ENCODE peak calls at places on chromosomes 6 and 20, in ten cellular contexts. One of them, this sample, is unnamed.
A peak's percentile ranks its signal among the peaks of the same experiment; 100 is the strongest.

GRCh38 chr20:1277529-1278322 is 11.6 kb downstream of the SNPH start:
- DNase-seq in CD8-positive, alpha-beta T cell: no peak
- DNase-seq in HCT116: no peak
- DNase-seq in psoas muscle: no peak
- DNase-seq in esophagus squamous epithelium: no peak
- DNase-seq in CD4-positive, alpha-beta T cell: no peak
- DNase-seq in CD4-positive, CD25-positive, alpha-beta regulatory T cell: no peak
- DNase-seq in AG04450: no peak
- DNase-seq in naive thymus-derived CD4-positive, alpha-beta T cell: no peak
- DNase-seq in CD8-positive, alpha-beta memory T cell: no peak
- DNase-seq in this sample: no peak

GRCh38 chr6:24245275-24245674 is 112.6 kb downstream of the DCDC2 start:
- DNase-seq in CD8-positive, alpha-beta T cell: no peak
- DNase-seq in HCT116: no peak
- DNase-seq in psoas muscle: no peak
- DNase-seq in esophagus squamous epithelium: no peak
- DNase-seq in CD4-positive, alpha-beta T cell: no peak
- DNase-seq in CD4-positive, CD25-positive, alpha-beta regulatory T cell: no peak
- DNase-seq in AG04450: no peak
- DNase-seq in naive thymus-derived CD4-positive, alpha-beta T cell: no peak
- DNase-seq in CD8-positive, alpha-beta memory T cell: no peak
- DNase-seq in this sample: no peak

GRCh38 chr6:134577998-134578397 is 260.1 kb upstream of the SGK1 start:
- DNase-seq in CD8-positive, alpha-beta T cell: no peak
- DNase-seq in HCT116: peak; percentile 1
- DNase-seq in psoas muscle: no peak
- DNase-seq in esophagus squamous epithelium: no peak
- DNase-seq in CD4-positive, alpha-beta T cell: no peak
- DNase-seq in CD4-positive, CD25-positive, alpha-beta regulatory T cell: no peak
- DNase-seq in AG04450: no peak
- DNase-seq in naive thymus-derived CD4-positive, alpha-beta T cell: no peak
- DNase-seq in CD8-positive, alpha-beta memory T cell: no peak
- DNase-seq in this sample: no peak

GRCh38 chr6:104955491-104955890 is 1.4 kb upstream of the LIN28B start:
- DNase-seq in CD8-positive, alpha-beta T cell: no peak
- DNase-seq in HCT116: no peak
- DNase-seq in psoas muscle: no peak
- DNase-seq in esophagus squamous epithelium: no peak
- DNase-seq in CD4-positive, alpha-beta T cell: no peak
- DNase-seq in CD4-positive, CD25-positive, alpha-beta regulatory T cell: no peak
- DNase-seq in AG04450: no peak
- DNase-seq in naive thymus-derived CD4-positive, alpha-beta T cell: no peak
- DNase-seq in CD8-positive, alpha-beta memory T cell: no peak
- DNase-seq in this sample: no peak

GRCh38 chr6:112879920-112880413 is 532.8 kb downstream of the RFPL4B start:
- DNase-seq in CD8-positive, alpha-beta T cell: no peak
- DNase-seq in HCT116: no peak
- DNase-seq in psoas muscle: no peak
- DNase-seq in esophagus squamous epithelium: no peak
- DNase-seq in CD4-positive, alpha-beta T cell: no peak
- DNase-seq in CD4-positive, CD25-positive, alpha-beta regulatory T cell: no peak
- DNase-seq in AG04450: no peak
- DNase-seq in naive thymus-derived CD4-positive, alpha-beta T cell: no peak
- DNase-seq in CD8-positive, alpha-beta memory T cell: peak; percentile 9
- DNase-seq in this sample: peak; percentile 12

GRCh38 chr6:8556370-8557018 is 121.1 kb upstream of the SLC35B3 start:
- DNase-seq in CD8-positive, alpha-beta T cell: no peak
- DNase-seq in HCT116: peak; percentile 16
- DNase-seq in psoas muscle: no peak
- DNase-seq in esophagus squamous epithelium: no peak
- DNase-seq in CD4-positive, alpha-beta T cell: no peak
- DNase-seq in CD4-positive, CD25-positive, alpha-beta regulatory T cell: no peak
- DNase-seq in AG04450: no peak
- DNase-seq in naive thymus-derived CD4-positive, alpha-beta T cell: no peak
- DNase-seq in CD8-positive, alpha-beta memory T cell: no peak
- DNase-seq in this sample: no peak

GRCh38 chr6:45930419-45931059 is 85.1 kb downstream of the CLIC5 start:
- DNase-seq in CD8-positive, alpha-beta T cell: peak; percentile 57
- DNase-seq in HCT116: peak; percentile 54
- DNase-seq in psoas muscle: peak; percentile 58
- DNase-seq in esophagus squamous epithelium: no peak
- DNase-seq in CD4-positive, alpha-beta T cell: peak; percentile 38
- DNase-seq in CD4-positive, CD25-positive, alpha-beta regulatory T cell: peak; percentile 17
- DNase-seq in AG04450: peak; percentile 24
- DNase-seq in naive thymus-derived CD4-positive, alpha-beta T cell: peak; percentile 40
- DNase-seq in CD8-positive, alpha-beta memory T cell: peak; percentile 30
- DNase-seq in this sample: peak; percentile 32

GRCh38 chr6:155765275-155766194 is 309.9 kb upstream of the NOX3 start:
- DNase-seq in CD8-positive, alpha-beta T cell: no peak
- DNase-seq in HCT116: no peak
- DNase-seq in psoas muscle: no peak
- DNase-seq in esophagus squamous epithelium: no peak
- DNase-seq in CD4-positive, alpha-beta T cell: no peak
- DNase-seq in CD4-positive, CD25-positive, alpha-beta regulatory T cell: no peak
- DNase-seq in AG04450: peak; percentile 23
- DNase-seq in naive thymus-derived CD4-positive, alpha-beta T cell: no peak
- DNase-seq in CD8-positive, alpha-beta memory T cell: no peak
- DNase-seq in this sample: no peak

GRCh38 chr20:56383334-56383733 is 8.7 kb downstream of the AURKA start:
- DNase-seq in CD8-positive, alpha-beta T cell: no peak
- DNase-seq in HCT116: no peak
- DNase-seq in psoas muscle: no peak
- DNase-seq in esophagus squamous epithelium: no peak
- DNase-seq in CD4-positive, alpha-beta T cell: no peak
- DNase-seq in CD4-positive, CD25-positive, alpha-beta regulatory T cell: no peak
- DNase-seq in AG04450: no peak
- DNase-seq in naive thymus-derived CD4-positive, alpha-beta T cell: no peak
- DNase-seq in CD8-positive, alpha-beta memory T cell: no peak
- DNase-seq in this sample: no peak

GRCh38 chr6:132598473-132598872 is 8.9 kb upstream of the TAAR5 start:
- DNase-seq in CD8-positive, alpha-beta T cell: no peak
- DNase-seq in HCT116: peak; percentile 44
- DNase-seq in psoas muscle: no peak
- DNase-seq in esophagus squamous epithelium: no peak
- DNase-seq in CD4-positive, alpha-beta T cell: no peak
- DNase-seq in CD4-positive, CD25-positive, alpha-beta regulatory T cell: no peak
- DNase-seq in AG04450: no peak
- DNase-seq in naive thymus-derived CD4-positive, alpha-beta T cell: no peak
- DNase-seq in CD8-positive, alpha-beta memory T cell: no peak
- DNase-seq in this sample: no peak

GRCh38 chr6:88760091-88760490 is 203.3 kb downstream of the RNGTT start:
- DNase-seq in CD8-positive, alpha-beta T cell: no peak
- DNase-seq in HCT116: no peak
- DNase-seq in psoas muscle: no peak
- DNase-seq in esophagus squamous epithelium: no peak
- DNase-seq in CD4-positive, alpha-beta T cell: no peak
- DNase-seq in CD4-positive, CD25-positive, alpha-beta regulatory T cell: no peak
- DNase-seq in AG04450: no peak
- DNase-seq in naive thymus-derived CD4-positive, alpha-beta T cell: no peak
- DNase-seq in CD8-positive, alpha-beta memory T cell: no peak
- DNase-seq in this sample: no peak

GRCh38 chr20:38418509-38419204 is 16.5 kb downstream of the SNHG17 start:
- DNase-seq in CD8-positive, alpha-beta T cell: no peak
- DNase-seq in HCT116: no peak
- DNase-seq in psoas muscle: peak; percentile 60
- DNase-seq in esophagus squamous epithelium: no peak
- DNase-seq in CD4-positive, alpha-beta T cell: no peak
- DNase-seq in CD4-positive, CD25-positive, alpha-beta regulatory T cell: no peak
- DNase-seq in AG04450: no peak
- DNase-seq in naive thymus-derived CD4-positive, alpha-beta T cell: no peak
- DNase-seq in CD8-positive, alpha-beta memory T cell: no peak
- DNase-seq in this sample: no peak

GRCh38 chr6:70574643-70575042 is 7.9 kb downstream of the SDHAF4 start:
- DNase-seq in CD8-positive, alpha-beta T cell: no peak
- DNase-seq in HCT116: no peak
- DNase-seq in psoas muscle: no peak
- DNase-seq in esophagus squamous epithelium: no peak
- DNase-seq in CD4-positive, alpha-beta T cell: no peak
- DNase-seq in CD4-positive, CD25-positive, alpha-beta regulatory T cell: no peak
- DNase-seq in AG04450: no peak
- DNase-seq in naive thymus-derived CD4-positive, alpha-beta T cell: no peak
- DNase-seq in CD8-positive, alpha-beta memory T cell: no peak
- DNase-seq in this sample: no peak

GRCh38 chr20:47024461-47024937 is 129.9 kb downstream of the EYA2 start:
- DNase-seq in CD8-positive, alpha-beta T cell: no peak
- DNase-seq in HCT116: no peak
- DNase-seq in psoas muscle: no peak
- DNase-seq in esophagus squamous epithelium: no peak
- DNase-seq in CD4-positive, alpha-beta T cell: no peak
- DNase-seq in CD4-positive, CD25-positive, alpha-beta regulatory T cell: no peak
- DNase-seq in AG04450: peak; percentile 61
- DNase-seq in naive thymus-derived CD4-positive, alpha-beta T cell: no peak
- DNase-seq in CD8-positive, alpha-beta memory T cell: no peak
- DNase-seq in this sample: no peak

GRCh38 chr20:36344517-36345132 is 38.5 kb downstream of the DLGAP4 start:
- DNase-seq in CD8-positive, alpha-beta T cell: peak; percentile 13
- DNase-seq in HCT116: peak; percentile 13
- DNase-seq in psoas muscle: no peak
- DNase-seq in esophagus squamous epithelium: no peak
- DNase-seq in CD4-positive, alpha-beta T cell: no peak
- DNase-seq in CD4-positive, CD25-positive, alpha-beta regulatory T cell: no peak
- DNase-seq in AG04450: peak; percentile 6
- DNase-seq in naive thymus-derived CD4-positive, alpha-beta T cell: no peak
- DNase-seq in CD8-positive, alpha-beta memory T cell: no peak
- DNase-seq in this sample: no peak

GRCh38 chr6:24064106-24064505 is 61.9 kb upstream of the NRSN1 start:
- DNase-seq in CD8-positive, alpha-beta T cell: no peak
- DNase-seq in HCT116: peak; percentile 15
- DNase-seq in psoas muscle: no peak
- DNase-seq in esophagus squamous epithelium: no peak
- DNase-seq in CD4-positive, alpha-beta T cell: no peak
- DNase-seq in CD4-positive, CD25-positive, alpha-beta regulatory T cell: no peak
- DNase-seq in AG04450: no peak
- DNase-seq in naive thymus-derived CD4-positive, alpha-beta T cell: no peak
- DNase-seq in CD8-positive, alpha-beta memory T cell: no peak
- DNase-seq in this sample: no peak

GRCh38 chr6:151564654-151565053 is 70.8 kb downstream of the CCDC170 start:
- DNase-seq in CD8-positive, alpha-beta T cell: no peak
- DNase-seq in HCT116: no peak
- DNase-seq in psoas muscle: no peak
- DNase-seq in esophagus squamous epithelium: no peak
- DNase-seq in CD4-positive, alpha-beta T cell: no peak
- DNase-seq in CD4-positive, CD25-positive, alpha-beta regulatory T cell: no peak
- DNase-seq in AG04450: no peak
- DNase-seq in naive thymus-derived CD4-positive, alpha-beta T cell: no peak
- DNase-seq in CD8-positive, alpha-beta memory T cell: no peak
- DNase-seq in this sample: no peak

GRCh38 chr6:151566557-151566956 is 72.7 kb downstream of the CCDC170 start:
- DNase-seq in CD8-positive, alpha-beta T cell: no peak
- DNase-seq in HCT116: no peak
- DNase-seq in psoas muscle: no peak
- DNase-seq in esophagus squamous epithelium: no peak
- DNase-seq in CD4-positive, alpha-beta T cell: no peak
- DNase-seq in CD4-positive, CD25-positive, alpha-beta regulatory T cell: no peak
- DNase-seq in AG04450: no peak
- DNase-seq in naive thymus-derived CD4-positive, alpha-beta T cell: no peak
- DNase-seq in CD8-positive, alpha-beta memory T cell: no peak
- DNase-seq in this sample: no peak

GRCh38 chr6:151565940-151566339 is 72.1 kb downstream of the CCDC170 start:
- DNase-seq in CD8-positive, alpha-beta T cell: no peak
- DNase-seq in HCT116: no peak
- DNase-seq in psoas muscle: no peak
- DNase-seq in esophagus squamous epithelium: no peak
- DNase-seq in CD4-positive, alpha-beta T cell: no peak
- DNase-seq in CD4-positive, CD25-positive, alpha-beta regulatory T cell: no peak
- DNase-seq in AG04450: no peak
- DNase-seq in naive thymus-derived CD4-positive, alpha-beta T cell: no peak
- DNase-seq in CD8-positive, alpha-beta memory T cell: no peak
- DNase-seq in this sample: no peak

GRCh38 chr6:151561238-151561637 is 67.4 kb downstream of the CCDC170 start:
- DNase-seq in CD8-positive, alpha-beta T cell: no peak
- DNase-seq in HCT116: no peak
- DNase-seq in psoas muscle: no peak
- DNase-seq in esophagus squamous epithelium: no peak
- DNase-seq in CD4-positive, alpha-beta T cell: no peak
- DNase-seq in CD4-positive, CD25-positive, alpha-beta regulatory T cell: no peak
- DNase-seq in AG04450: no peak
- DNase-seq in naive thymus-derived CD4-positive, alpha-beta T cell: no peak
- DNase-seq in CD8-positive, alpha-beta memory T cell: no peak
- DNase-seq in this sample: no peak
- H3K9me3 ChIP-seq in CD8-positive, alpha-beta T cell: peaks cover 5% of the 10 kb centered on the region
- H3K9me3 ChIP-seq in HCT116: no peaks in the 10 kb centered on the region
- H3K9me3 ChIP-seq in psoas muscle: peaks cover 34% of the 10 kb centered on the region
- H3K9me3 ChIP-seq in esophagus squamous epithelium: no peaks in the 10 kb centered on the region
- H3K9me3 ChIP-seq in CD4-positive, alpha-beta T cell: peaks cover 29% of the 10 kb centered on the region
- H3K9me3 ChIP-seq in CD4-positive, CD25-positive, alpha-beta regulatory T cell: peaks cover 25% of the 10 kb centered on the region
- H3K9me3 ChIP-seq in AG04450: peaks cover 6% of the 10 kb centered on the region
- H3K9me3 ChIP-seq in naive thymus-derived CD4-positive, alpha-beta T cell: no peaks in the 10 kb centered on the region
- H3K9me3 ChIP-seq in CD8-positive, alpha-beta memory T cell: peaks cover 4% of the 10 kb centered on the region
- H3K9me3 ChIP-seq in this sample: peaks cover 4% of the 10 kb centered on the region

GRCh38 chr20:59669451-59669850 is 65.1 kb downstream of the PHACTR3 start:
- DNase-seq in CD8-positive, alpha-beta T cell: no peak
- DNase-seq in HCT116: no peak
- DNase-seq in psoas muscle: no peak
- DNase-seq in esophagus squamous epithelium: no peak
- DNase-seq in CD4-positive, alpha-beta T cell: no peak
- DNase-seq in CD4-positive, CD25-positive, alpha-beta regulatory T cell: no peak
- DNase-seq in AG04450: no peak
- DNase-seq in naive thymus-derived CD4-positive, alpha-beta T cell: no peak
- DNase-seq in CD8-positive, alpha-beta memory T cell: no peak
- DNase-seq in this sample: no peak
- H3K9me3 ChIP-seq in CD8-positive, alpha-beta T cell: no peaks in the 10 kb centered on the region
- H3K9me3 ChIP-seq in HCT116: no peaks in the 10 kb centered on the region
- H3K9me3 ChIP-seq in psoas muscle: no peaks in the 10 kb centered on the region
- H3K9me3 ChIP-seq in esophagus squamous epithelium: no peaks in the 10 kb centered on the region
- H3K9me3 ChIP-seq in CD4-positive, alpha-beta T cell: no peaks in the 10 kb centered on the region
- H3K9me3 ChIP-seq in CD4-positive, CD25-positive, alpha-beta regulatory T cell: no peaks in the 10 kb centered on the region
- H3K9me3 ChIP-seq in AG04450: peaks cover 28% of the 10 kb centered on the region
- H3K9me3 ChIP-seq in naive thymus-derived CD4-positive, alpha-beta T cell: no peaks in the 10 kb centered on the region
- H3K9me3 ChIP-seq in CD8-positive, alpha-beta memory T cell: no peaks in the 10 kb centered on the region
- H3K9me3 ChIP-seq in this sample: no peaks in the 10 kb centered on the region

DNA sequence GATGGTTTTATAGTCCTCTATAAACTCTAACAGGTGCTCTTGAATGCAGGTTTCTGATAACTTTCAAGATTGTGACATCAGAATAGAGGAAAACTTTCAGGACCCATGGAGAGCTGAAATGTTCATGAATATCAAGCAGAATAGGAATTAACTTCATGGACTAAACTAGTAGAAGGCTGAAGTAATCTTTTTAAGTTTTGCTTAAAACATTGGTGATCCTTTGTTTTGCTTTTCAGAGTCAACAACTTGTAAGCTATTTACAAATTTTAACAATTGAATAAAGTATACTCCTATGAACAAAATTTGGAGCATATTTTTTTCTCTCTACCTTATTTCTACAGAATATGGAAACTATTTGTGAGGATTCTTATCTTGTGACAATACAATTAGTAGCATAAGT is 25.2 kb upstream of the GOPC start:
- DNase-seq in CD8-positive, alpha-beta T cell: no peak
- DNase-seq in HCT116: no peak
- DNase-seq in psoas muscle: no peak
- DNase-seq in esophagus squamous epithelium: no peak
- DNase-seq in CD4-positive, alpha-beta T cell: no peak
- DNase-seq in CD4-positive, CD25-positive, alpha-beta regulatory T cell: no peak
- DNase-seq in AG04450: no peak
- DNase-seq in naive thymus-derived CD4-positive, alpha-beta T cell: no peak
- DNase-seq in CD8-positive, alpha-beta memory T cell: no peak
- DNase-seq in this sample: no peak
- H3K9me3 ChIP-seq in CD8-positive, alpha-beta T cell: no peaks in the 10 kb centered on the region
- H3K9me3 ChIP-seq in HCT116: no peaks in the 10 kb centered on the region
- H3K9me3 ChIP-seq in psoas muscle: peaks cover 4% of the 10 kb centered on the region
- H3K9me3 ChIP-seq in esophagus squamous epithelium: no peaks in the 10 kb centered on the region
- H3K9me3 ChIP-seq in CD4-positive, alpha-beta T cell: peaks cover 22% of the 10 kb centered on the region
- H3K9me3 ChIP-seq in CD4-positive, CD25-positive, alpha-beta regulatory T cell: peaks cover 10% of the 10 kb centered on the region
- H3K9me3 ChIP-seq in AG04450: peaks cover 3% of the 10 kb centered on the region
- H3K9me3 ChIP-seq in naive thymus-derived CD4-positive, alpha-beta T cell: no peaks in the 10 kb centered on the region
- H3K9me3 ChIP-seq in CD8-positive, alpha-beta memory T cell: no peaks in the 10 kb centered on the region
- H3K9me3 ChIP-seq in this sample: peaks cover 3% of the 10 kb centered on the region

GRCh38 chr20:59792300-59792699 is 141.1 kb downstream of the SYCP2 start:
- DNase-seq in CD8-positive, alpha-beta T cell: no peak
- DNase-seq in HCT116: no peak
- DNase-seq in psoas muscle: no peak
- DNase-seq in esophagus squamous epithelium: no peak
- DNase-seq in CD4-positive, alpha-beta T cell: no peak
- DNase-seq in CD4-positive, CD25-positive, alpha-beta regulatory T cell: no peak
- DNase-seq in AG04450: no peak
- DNase-seq in naive thymus-derived CD4-positive, alpha-beta T cell: no peak
- DNase-seq in CD8-positive, alpha-beta memory T cell: no peak
- DNase-seq in this sample: no peak
- H3K9me3 ChIP-seq in CD8-positive, alpha-beta T cell: no peaks in the 10 kb centered on the region
- H3K9me3 ChIP-seq in HCT116: no peaks in the 10 kb centered on the region
- H3K9me3 ChIP-seq in psoas muscle: peaks cover 19% of the 10 kb centered on the region
- H3K9me3 ChIP-seq in esophagus squamous epithelium: no peaks in the 10 kb centered on the region
- H3K9me3 ChIP-seq in CD4-positive, alpha-beta T cell: peaks cover 6% of the 10 kb centered on the region
- H3K9me3 ChIP-seq in CD4-positive, CD25-positive, alpha-beta regulatory T cell: peaks cover 10% of the 10 kb centered on the region
- H3K9me3 ChIP-seq in AG04450: no peaks in the 10 kb centered on the region
- H3K9me3 ChIP-seq in naive thymus-derived CD4-positive, alpha-beta T cell: no peaks in the 10 kb centered on the region
- H3K9me3 ChIP-seq in CD8-positive, alpha-beta memory T cell: no peaks in the 10 kb centered on the region
- H3K9me3 ChIP-seq in this sample: peaks cover 7% of the 10 kb centered on the region